ENCODE peak calls at places on chromosomes 2 and 18, in seven cellular contexts. One of them, this sample, is unnamed. For H3K4me1, the result is how much of the 10 kb centered on the place peaks cover.

GRCh38 chr18:63708650-63709049 is 5.9 kb downstream of the SERPINB11 start:
- DNase-seq in GM12878: no peak
- DNase-seq in vagina: no peak
- DNase-seq in CD8-positive, alpha-beta T cell: no peak
- DNase-seq in A549: no peak
- DNase-seq in BE2C: no peak
- DNase-seq in uterus: no peak
- DNase-seq in this sample: no peak

GRCh38 chr2:150495993-150496627 is 8.6 kb upstream of the RND3 start:
- DNase-seq in GM12878: no peak
- DNase-seq in vagina: no peak
- DNase-seq in CD8-positive, alpha-beta T cell: no peak
- DNase-seq in A549: peak
- DNase-seq in BE2C: no peak
- DNase-seq in uterus: no peak
- DNase-seq in this sample: no peak

GRCh38 chr18:45107425-45107824 is 426.7 kb downstream of the SETBP1 start:
- DNase-seq in GM12878: no peak
- DNase-seq in vagina: no peak
- DNase-seq in CD8-positive, alpha-beta T cell: no peak
- DNase-seq in A549: no peak
- DNase-seq in BE2C: no peak
- DNase-seq in uterus: no peak
- DNase-seq in this sample: no peak

GRCh38 chr2:61135510-61135909 is 26.5 kb upstream of the C2orf74 start:
- DNase-seq in GM12878: no peak
- DNase-seq in vagina: no peak
- DNase-seq in CD8-positive, alpha-beta T cell: no peak
- DNase-seq in A549: peak
- DNase-seq in BE2C: peak
- DNase-seq in uterus: no peak
- DNase-seq in this sample: no peak

GRCh38 chr2:119015849-119016248 is 73.9 kb downstream of the MARCO start:
- DNase-seq in GM12878: no peak
- DNase-seq in vagina: peak
- DNase-seq in CD8-positive, alpha-beta T cell: no peak
- DNase-seq in A549: no peak
- DNase-seq in BE2C: no peak
- DNase-seq in uterus: no peak
- DNase-seq in this sample: no peak

GRCh38 chr2:171615071-171615470 is 72.2 kb upstream of the DYNC1I2 start:
- DNase-seq in GM12878: no peak
- DNase-seq in vagina: no peak
- DNase-seq in CD8-positive, alpha-beta T cell: no peak
- DNase-seq in A549: no peak
- DNase-seq in BE2C: no peak
- DNase-seq in uterus: no peak
- DNase-seq in this sample: no peak

GRCh38 chr18:2415656-2416055 is 155.6 kb downstream of the METTL4 start:
- DNase-seq in GM12878: no peak
- DNase-seq in vagina: no peak
- DNase-seq in CD8-positive, alpha-beta T cell: no peak
- DNase-seq in A549: no peak
- DNase-seq in BE2C: no peak
- DNase-seq in uterus: no peak
- DNase-seq in this sample: no peak

GRCh38 chr18:54775686-54776085 is 52.6 kb upstream of the RAB27B start:
- DNase-seq in GM12878: no peak
- DNase-seq in vagina: no peak
- DNase-seq in CD8-positive, alpha-beta T cell: no peak
- DNase-seq in A549: peak
- DNase-seq in BE2C: peak
- DNase-seq in uterus: no peak
- DNase-seq in this sample: no peak

GRCh38 chr2:112881217-112882000 is 29.6 kb upstream of the IL37 start:
- DNase-seq in GM12878: peak
- DNase-seq in vagina: no peak
- DNase-seq in CD8-positive, alpha-beta T cell: no peak
- DNase-seq in A549: no peak
- DNase-seq in BE2C: no peak
- DNase-seq in uterus: no peak
- DNase-seq in this sample: no peak

GRCh38 chr2:194819367-194819766 is 837.7 kb upstream of the SLC39A10 start:
- DNase-seq in GM12878: no peak
- DNase-seq in vagina: no peak
- DNase-seq in CD8-positive, alpha-beta T cell: no peak
- DNase-seq in A549: no peak
- DNase-seq in BE2C: no peak
- DNase-seq in uterus: no peak
- DNase-seq in this sample: no peak

GRCh38 chr2:168999668-169000213 is 31.4 kb downstream of the ABCB11 start:
- DNase-seq in GM12878: no peak
- DNase-seq in vagina: no peak
- DNase-seq in CD8-positive, alpha-beta T cell: no peak
- DNase-seq in A549: no peak
- DNase-seq in BE2C: no peak
- DNase-seq in uterus: no peak
- DNase-seq in this sample: no peak

GRCh38 chr2:58796239-58796638 is 555.1 kb upstream of the FANCL start:
- DNase-seq in GM12878: no peak
- DNase-seq in vagina: no peak
- DNase-seq in CD8-positive, alpha-beta T cell: no peak
- DNase-seq in A549: no peak
- DNase-seq in BE2C: no peak
- DNase-seq in uterus: no peak
- DNase-seq in this sample: no peak

GRCh38 chr2:143375376-143375880 is 246.2 kb downstream of the ARHGAP15 start:
- DNase-seq in GM12878: no peak
- DNase-seq in vagina: no peak
- DNase-seq in CD8-positive, alpha-beta T cell: no peak
- DNase-seq in A549: no peak
- DNase-seq in BE2C: no peak
- DNase-seq in uterus: no peak
- DNase-seq in this sample: no peak

GRCh38 chr2:146321175-146321574 is 1523.7 kb upstream of the ACVR2A start:
- DNase-seq in GM12878: no peak
- DNase-seq in vagina: no peak
- DNase-seq in CD8-positive, alpha-beta T cell: no peak
- DNase-seq in A549: no peak
- DNase-seq in BE2C: no peak
- DNase-seq in uterus: no peak
- DNase-seq in this sample: no peak

GRCh38 chr2:201807452-201807980 is 1.2 kb downstream of the CDK15 start:
- DNase-seq in GM12878: no peak
- DNase-seq in vagina: no peak
- DNase-seq in CD8-positive, alpha-beta T cell: no peak
- DNase-seq in A549: no peak
- DNase-seq in BE2C: peak
- DNase-seq in uterus: peak
- DNase-seq in this sample: no peak

GRCh38 chr2:103161456-103162289 is 399.8 kb downstream of the TMEM182 start:
- DNase-seq in GM12878: no peak
- DNase-seq in vagina: no peak
- DNase-seq in CD8-positive, alpha-beta T cell: no peak
- DNase-seq in A549: peak
- DNase-seq in BE2C: peak
- DNase-seq in uterus: no peak
- DNase-seq in this sample: peak

GRCh38 chr2:23009545-23010149 is 375.3 kb upstream of the KLHL29 start:
- DNase-seq in GM12878: no peak
- DNase-seq in vagina: no peak
- DNase-seq in CD8-positive, alpha-beta T cell: no peak
- DNase-seq in A549: no peak
- DNase-seq in BE2C: no peak
- DNase-seq in uterus: peak
- DNase-seq in this sample: no peak

GRCh38 chr2:66534461-66534860 is 99.5 kb downstream of the MEIS1 start:
- DNase-seq in GM12878: no peak
- DNase-seq in vagina: no peak
- DNase-seq in CD8-positive, alpha-beta T cell: no peak
- DNase-seq in A549: no peak
- DNase-seq in BE2C: no peak
- DNase-seq in uterus: no peak
- DNase-seq in this sample: no peak

GRCh38 chr2:143686585-143687164 is 557.5 kb downstream of the ARHGAP15 start:
- DNase-seq in GM12878: no peak
- DNase-seq in vagina: no peak
- DNase-seq in CD8-positive, alpha-beta T cell: no peak
- DNase-seq in A549: peak
- DNase-seq in BE2C: no peak
- DNase-seq in uterus: no peak
- DNase-seq in this sample: peak

GRCh38 chr2:20682166-20682565 is 15.2 kb downstream of the GDF7 start:
- DNase-seq in GM12878: no peak
- DNase-seq in vagina: no peak
- DNase-seq in CD8-positive, alpha-beta T cell: no peak
- DNase-seq in A549: no peak
- DNase-seq in BE2C: no peak
- DNase-seq in uterus: no peak
- DNase-seq in this sample: peak

GRCh38 chr2:172330060-172330671 is 97.2 kb upstream of the ITGA6 start:
- DNase-seq in GM12878: no peak
- DNase-seq in vagina: no peak
- DNase-seq in CD8-positive, alpha-beta T cell: no peak
- DNase-seq in A549: no peak
- DNase-seq in BE2C: no peak
- DNase-seq in uterus: no peak
- DNase-seq in this sample: peak

GRCh38 chr2:105886029-105886454 is 141.3 kb downstream of the NCK2 start:
- DNase-seq in GM12878: no peak
- DNase-seq in vagina: no peak
- DNase-seq in CD8-positive, alpha-beta T cell: no peak
- DNase-seq in A549: no peak
- DNase-seq in BE2C: no peak
- DNase-seq in uterus: no peak
- DNase-seq in this sample: no peak

GRCh38 chr18:3447895-3448844 is 1.8 kb upstream of the TGIF1 start:
- DNase-seq in GM12878: peak
- DNase-seq in vagina: no peak
- DNase-seq in CD8-positive, alpha-beta T cell: peak
- DNase-seq in A549: peak
- DNase-seq in BE2C: peak
- DNase-seq in uterus: peak
- DNase-seq in this sample: peak
- TF ChIP-seq CTCF in GM12878: peak
- TF ChIP-seq CTCF in vagina: no peak
- TF ChIP-seq CTCF in CD8-positive, alpha-beta T cell: no peak
- TF ChIP-seq CTCF in A549: peak
- TF ChIP-seq CTCF in BE2C: no peak
- TF ChIP-seq CTCF in uterus: no peak
- TF ChIP-seq CTCF in this sample: peak

GRCh38 chr2:192195548-192196418 is 1.1 kb upstream of the TMEFF2 start:
- DNase-seq in GM12878: no peak
- DNase-seq in vagina: no peak
- DNase-seq in CD8-positive, alpha-beta T cell: no peak
- DNase-seq in A549: peak
- DNase-seq in BE2C: peak
- DNase-seq in uterus: peak
- DNase-seq in this sample: no peak
- H3K4me3 ChIP-seq in GM12878: no peak
- H3K4me3 ChIP-seq in vagina: peak
- H3K4me3 ChIP-seq in CD8-positive, alpha-beta T cell: peak
- H3K4me3 ChIP-seq in A549: peak
- H3K4me3 ChIP-seq in BE2C: peak
- H3K4me3 ChIP-seq in uterus: peak
- H3K4me3 ChIP-seq in this sample: no peak

GRCh38 chr2:152436148-152436547 is 101.2 kb downstream of the FMNL2 start:
- DNase-seq in GM12878: no peak
- DNase-seq in vagina: no peak
- DNase-seq in CD8-positive, alpha-beta T cell: no peak
- DNase-seq in A549: no peak
- DNase-seq in BE2C: no peak
- DNase-seq in uterus: no peak
- DNase-seq in this sample: no peak

GRCh38 chr2:152433814-152434213 is 98.8 kb downstream of the FMNL2 start:
- DNase-seq in GM12878: no peak
- DNase-seq in vagina: no peak
- DNase-seq in CD8-positive, alpha-beta T cell: no peak
- DNase-seq in A549: no peak
- DNase-seq in BE2C: no peak
- DNase-seq in uterus: no peak
- DNase-seq in this sample: no peak

GRCh38 chr2:152433289-152433688 is 98.3 kb downstream of the FMNL2 start:
- DNase-seq in GM12878: no peak
- DNase-seq in vagina: no peak
- DNase-seq in CD8-positive, alpha-beta T cell: no peak
- DNase-seq in A549: no peak
- DNase-seq in BE2C: no peak
- DNase-seq in uterus: no peak
- DNase-seq in this sample: no peak

GRCh38 chr2:152432765-152433164 is 97.8 kb downstream of the FMNL2 start:
- DNase-seq in GM12878: no peak
- DNase-seq in vagina: no peak
- DNase-seq in CD8-positive, alpha-beta T cell: no peak
- DNase-seq in A549: no peak
- DNase-seq in BE2C: no peak
- DNase-seq in uterus: no peak
- DNase-seq in this sample: no peak

DNA sequence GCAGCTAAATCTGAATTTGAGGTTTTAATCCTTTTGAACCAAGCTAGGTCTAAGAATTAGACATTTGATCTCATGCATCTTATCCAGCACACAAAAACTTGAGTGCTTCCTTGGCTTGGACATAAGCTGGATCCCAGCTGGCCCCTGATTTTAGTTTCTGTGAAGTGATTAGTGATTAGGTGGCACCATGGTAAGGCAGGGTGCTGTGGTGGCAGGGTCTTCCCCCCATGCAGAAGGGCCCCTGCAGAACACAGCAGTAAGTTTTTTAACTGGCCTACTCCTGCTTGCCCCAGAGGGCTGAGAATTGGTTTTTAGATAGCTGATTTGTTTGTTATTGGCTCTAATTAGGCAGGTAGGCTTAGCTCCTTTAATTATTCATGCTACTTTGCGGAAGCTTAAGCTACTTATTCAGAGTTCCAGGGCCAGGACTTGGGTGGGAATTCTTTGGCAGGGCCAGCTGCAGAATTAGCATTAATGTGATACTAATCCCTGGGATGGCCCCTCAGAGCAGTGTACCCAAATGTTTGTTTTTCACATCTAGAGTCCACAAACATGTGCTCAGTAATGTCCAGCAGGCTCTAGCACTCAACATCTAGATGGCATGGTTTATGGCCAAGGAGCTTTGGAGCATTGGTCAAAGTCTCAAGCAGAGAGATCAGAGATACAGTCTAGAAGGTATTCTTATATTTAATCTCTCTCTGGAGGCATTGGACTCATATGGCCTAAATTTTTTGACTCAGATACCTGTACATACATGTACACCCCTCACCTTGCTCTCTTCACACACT is 99.6 kb downstream of the FMNL2 start:
- DNase-seq in GM12878: no peak
- DNase-seq in vagina: no peak
- DNase-seq in CD8-positive, alpha-beta T cell: no peak
- DNase-seq in A549: no peak
- DNase-seq in BE2C: no peak
- DNase-seq in uterus: no peak
- DNase-seq in this sample: no peak
- H3K4me1 ChIP-seq in GM12878: under half
- H3K4me1 ChIP-seq in vagina: half or more
- H3K4me1 ChIP-seq in CD8-positive, alpha-beta T cell: under half
- H3K4me1 ChIP-seq in A549: half or more
- H3K4me1 ChIP-seq in BE2C: under half
- H3K4me1 ChIP-seq in uterus: under half
- H3K4me1 ChIP-seq in this sample: under half

GRCh38 chr2:71785550-71785951 is 332.2 kb downstream of the DYSF start:
- DNase-seq in GM12878: no peak
- DNase-seq in vagina: peak
- DNase-seq in CD8-positive, alpha-beta T cell: no peak
- DNase-seq in A549: no peak
- DNase-seq in BE2C: no peak
- DNase-seq in uterus: no peak
- DNase-seq in this sample: no peak
- TF ChIP-seq CTCF in GM12878: no peak
- TF ChIP-seq CTCF in vagina: no peak
- TF ChIP-seq CTCF in CD8-positive, alpha-beta T cell: no peak
- TF ChIP-seq CTCF in A549: no peak
- TF ChIP-seq CTCF in BE2C: no peak
- TF ChIP-seq CTCF in uterus: no peak
- TF ChIP-seq CTCF in this sample: no peak